ENCODE peak calls at places on chromosome 3, in four cellular contexts. M, H, V and A are unnamed samples.
A peak's percentile ranks its signal among the peaks of the same experiment; 100 is the strongest.

GRCh38 chr3:160697628-160698382 is 20.8 kb downstream of the ARL14 start:
- DNase-seq in M (peak; percentile 71), H (peak; percentile 60), V (no peak), A (peak; percentile 51)

GRCh38 chr3:174581551-174581950 is 277.6 kb upstream of the NAALADL2 start:
- DNase-seq in M (no peak), H (no peak), V (no peak), A (no peak)

GRCh38 chr3:50267280-50267913 is 1.6 kb upstream of the SEMA3B start:
- DNase-seq in M (no peak), H (peak; percentile 68), V (peak; percentile 63), A (peak; percentile 26)

GRCh38 chr3:102979682-102980378 is 545.0 kb downstream of the ZPLD1 start:
- DNase-seq in M (peak; percentile 79), H (peak; percentile 98), V (no peak), A (peak; percentile 94)

GRCh38 chr3:31247850-31248618 is 284.7 kb upstream of the STT3B start:
- DNase-seq in M (peak; percentile 82), H (no peak), V (no peak), A (no peak)

GRCh38 chr3:17290894-17291293 is 406.1 kb downstream of the PLCL2 start:
- DNase-seq in M (peak; percentile 25), H (peak; percentile 14), V (no peak), A (no peak)

GRCh38 chr3:102686792-102687191 is 252.0 kb downstream of the ZPLD1 start:
- DNase-seq in M (no peak), H (no peak), V (no peak), A (no peak)

GRCh38 chr3:9769426-9770275 is at the start of gene CAMK1:
- DNase-seq in M (peak; percentile 79), H (peak; percentile 94), V (peak; percentile 79), A (peak; percentile 65)

GRCh38 chr3:149340310-149340933 is 7.0 kb upstream of the TM4SF18 start:
- DNase-seq in M (peak; percentile 86), H (peak; percentile 45), V (no peak), A (peak; percentile 58)

GRCh38 chr3:178022599-178022998 is 513.6 kb upstream of the KCNMB2 start:
- DNase-seq in M (no peak), H (peak; percentile 38), V (no peak), A (peak; percentile 15)

GRCh38 chr3:160641675-160642330 is 35.2 kb upstream of the ARL14 start:
- DNase-seq in M (peak; percentile 64), H (no peak), V (no peak), A (peak; percentile 82)

GRCh38 chr3:29649815-29650547 is 369.1 kb downstream of the RBMS3 start:
- DNase-seq in M (peak; percentile 59), H (peak; percentile 15), V (no peak), A (peak; percentile 40)

GRCh38 chr3:46693038-46693896 is at the start of gene ALS2CL:
- DNase-seq in M (peak; percentile 70), H (peak; percentile 55), V (peak; percentile 32), A (no peak)
- H3K4me3 ChIP-seq in M (peak within 1 kb of the TSS; percentile 82), H (peak within 1 kb of the TSS; percentile 79), V (peak within 1 kb of the TSS; percentile 52), A (peak within 1 kb of the TSS; percentile 59)

GRCh38 chr3:169667710-169668080 is 4.2 kb upstream of the MECOM start:
- DNase-seq in M (no peak), H (no peak), V (no peak), A (no peak)
- H3K4me3 ChIP-seq in M (peak overlapping the region; percentile 75), H (no peak overlapping the region), V (peak overlapping the region; percentile 62), A (no peak overlapping the region)

GRCh38 chr3:133591271-133591742 is 17.8 kb downstream of the CDV3 start:
- DNase-seq in M (peak; percentile 77), H (peak; percentile 68), V (no peak), A (peak; percentile 75)

GRCh38 chr3:133588784-133589465 is 15.4 kb downstream of the CDV3 start:
- DNase-seq in M (no peak), H (no peak), V (no peak), A (no peak)

GRCh38 chr3:133589503-133589902 is 16.0 kb downstream of the CDV3 start:
- DNase-seq in M (peak; percentile 36), H (no peak), V (no peak), A (no peak)

GRCh38 chr3:133583396-133583795 is 9.9 kb downstream of the CDV3 start:
- DNase-seq in M (no peak), H (no peak), V (no peak), A (no peak)

DNA sequence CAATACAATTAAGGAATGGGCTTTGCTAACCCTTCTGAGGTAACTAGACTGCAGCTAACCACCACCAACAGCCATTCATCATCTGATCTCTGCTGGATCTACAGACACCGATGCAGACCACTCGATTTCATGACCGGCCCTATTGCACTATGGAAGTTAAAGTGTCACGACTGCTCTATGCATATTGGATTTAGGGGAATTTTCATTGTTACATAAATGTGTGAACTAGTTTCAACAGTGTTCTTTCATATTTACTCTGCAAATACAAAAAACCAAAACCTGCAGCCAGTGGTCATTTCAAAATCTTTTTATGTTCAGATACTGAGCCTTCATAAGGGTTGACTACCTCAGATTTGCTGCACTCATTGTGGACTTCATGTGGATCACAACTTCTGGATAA is 14.5 kb downstream of the CDV3 start:
- DNase-seq in M (no peak), H (no peak), V (no peak), A (no peak)
- H3K4me3 ChIP-seq in M (no peak overlapping the region), H (no peak overlapping the region), V (no peak overlapping the region), A (no peak overlapping the region)

GRCh38 chr3:71984843-71985594 is 200.1 kb upstream of the PROK2 start:
- DNase-seq in M (no peak), H (no peak), V (no peak), A (no peak)
- H3K4me3 ChIP-seq in M (no peak overlapping the region), H (no peak overlapping the region), V (no peak overlapping the region), A (no peak overlapping the region)

GRCh38 chr3:187368251-187368733 is at the start of gene RTP4:
- DNase-seq in M (peak; percentile 7), H (peak; percentile 50), V (no peak), A (peak; percentile 35)
- H3K4me3 ChIP-seq in M (no peak within 1 kb of the TSS), H (peak within 1 kb of the TSS; percentile 80), V (no peak within 1 kb of the TSS), A (peak within 1 kb of the TSS; percentile 28)

DNA sequence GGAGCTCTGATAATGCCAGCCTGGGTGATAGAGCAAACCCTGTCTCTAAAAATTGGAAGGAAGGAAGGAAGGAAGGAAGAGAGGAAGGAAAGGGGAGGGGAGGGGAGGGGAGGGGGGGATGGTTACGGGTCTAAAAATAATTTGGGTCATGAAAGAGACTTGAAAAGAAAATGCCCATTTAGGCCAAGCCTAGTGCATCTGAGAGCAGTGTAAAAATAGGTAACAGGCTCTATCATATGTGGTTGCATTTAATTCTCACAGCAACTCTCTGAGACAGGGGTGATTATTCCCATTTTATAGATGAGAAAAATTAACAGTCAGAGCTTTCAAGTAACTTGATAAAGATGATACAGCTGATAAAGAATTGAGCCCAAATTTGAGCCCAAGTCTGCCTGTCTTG is 3.6 kb upstream of the ECE2 start:
- DNase-seq in M (no peak), H (no peak), V (no peak), A (no peak)
- H3K4me3 ChIP-seq in M (no peak overlapping the region), H (no peak overlapping the region), V (no peak overlapping the region), A (no peak overlapping the region)

GRCh38 chr3:38022887-38023709 is 6.3 kb downstream of the PLCD1 start:
- DNase-seq in M (no peak), H (no peak), V (no peak), A (no peak)
- H3K4me3 ChIP-seq in M (peak overlapping the region; percentile 80), H (peak overlapping the region; percentile 96), V (no peak overlapping the region), A (no peak overlapping the region)

GRCh38 chr3:124774305-124774673 is 44.0 kb downstream of the UMPS start:
- DNase-seq in M (peak; percentile 56), H (peak; percentile 75), V (no peak), A (peak; percentile 82)

GRCh38 chr3:124771083-124771445 is 40.8 kb downstream of the UMPS start:
- DNase-seq in M (no peak), H (no peak), V (no peak), A (no peak)

GRCh38 chr3:124773351-124774304 is 43.4 kb downstream of the UMPS start:
- DNase-seq in M (no peak), H (no peak), V (no peak), A (no peak)

GRCh38 chr3:124770341-124771082 is 40.3 kb downstream of the UMPS start:
- DNase-seq in M (no peak), H (peak; percentile 18), V (peak; percentile 86), A (peak; percentile 34)

GRCh38 chr3:124772081-124772831 is 42.0 kb downstream of the UMPS start:
- DNase-seq in M (no peak), H (peak; percentile 74), V (peak; percentile 12), A (peak; percentile 74)
- H3K4me3 ChIP-seq in M (no peak overlapping the region), H (peak overlapping the region; percentile 50), V (no peak overlapping the region), A (no peak overlapping the region)

GRCh38 chr3:13039286-13039896 is 33.8 kb downstream of the IQSEC1 start:
- DNase-seq in M (no peak), H (no peak), V (peak; percentile 30), A (no peak)
- H3K4me3 ChIP-seq in M (no peak overlapping the region), H (no peak overlapping the region), V (no peak overlapping the region), A (no peak overlapping the region)